ENCODE peak calls at places on chromosomes 16 and 17, in seven cellular contexts. One of them, this sample, is unnamed.

GRCh38 chr17:78127240-78127887 is 1.2 kb downstream of the TMC6 start:
- DNase-seq in LHCN-M2: no peak
- DNase-seq in right cardiac atrium: peak
- DNase-seq in ELR: no peak
- DNase-seq in natural killer cell treated with Interleukin-12 subunit alpha and Interleukin-12 subunit beta and Interleukin-15 and Interleukin-18, amount 100 ng/mL, for 72 hours: peak
- DNase-seq in BE2C: no peak
- DNase-seq in AML-193: peak
- DNase-seq in this sample: no peak

GRCh38 chr17:33451221-33451620 is 158.1 kb upstream of the ASIC2 start:
- DNase-seq in right cardiac atrium: no peak
- DNase-seq in natural killer cell treated with Interleukin-12 subunit alpha and Interleukin-12 subunit beta and Interleukin-15 and Interleukin-18, amount 100 ng/mL, for 72 hours: no peak
- DNase-seq in ELR: no peak
- DNase-seq in LHCN-M2: peak
- DNase-seq in BE2C: no peak
- DNase-seq in AML-193: no peak
- DNase-seq in this sample: no peak

GRCh38 chr16:72561-73537 is at the start of gene RHBDF1:
- DNase-seq in natural killer cell treated with Interleukin-12 subunit alpha and Interleukin-12 subunit beta and Interleukin-15 and Interleukin-18, amount 100 ng/mL, for 72 hours: no peak
- DNase-seq in right cardiac atrium: peak
- DNase-seq in BE2C: peak
- DNase-seq in ELR: peak
- DNase-seq in LHCN-M2: peak
- DNase-seq in AML-193: no peak
- DNase-seq in this sample: no peak

GRCh38 chr17:2403044-2403443 is 2.2 kb upstream of the MNT start:
- DNase-seq in AML-193: no peak
- DNase-seq in right cardiac atrium: no peak
- DNase-seq in natural killer cell treated with Interleukin-12 subunit alpha and Interleukin-12 subunit beta and Interleukin-15 and Interleukin-18, amount 100 ng/mL, for 72 hours: no peak
- DNase-seq in ELR: no peak
- DNase-seq in LHCN-M2: no peak
- DNase-seq in BE2C: no peak
- DNase-seq in this sample: no peak

GRCh38 chr17:34163123-34163522 is 92.0 kb upstream of the CCL2 start:
- DNase-seq in ELR: no peak
- DNase-seq in LHCN-M2: no peak
- DNase-seq in BE2C: no peak
- DNase-seq in AML-193: no peak
- DNase-seq in right cardiac atrium: no peak
- DNase-seq in natural killer cell treated with Interleukin-12 subunit alpha and Interleukin-12 subunit beta and Interleukin-15 and Interleukin-18, amount 100 ng/mL, for 72 hours: no peak
- DNase-seq in this sample: no peak

GRCh38 chr17:38454528-38454927 is 26.3 kb downstream of the ARHGAP23 start:
- DNase-seq in natural killer cell treated with Interleukin-12 subunit alpha and Interleukin-12 subunit beta and Interleukin-15 and Interleukin-18, amount 100 ng/mL, for 72 hours: no peak
- DNase-seq in right cardiac atrium: peak
- DNase-seq in LHCN-M2: peak
- DNase-seq in BE2C: peak
- DNase-seq in AML-193: no peak
- DNase-seq in ELR: peak
- DNase-seq in this sample: no peak

GRCh38 chr17:8611135-8611534 is 19.4 kb downstream of the MYH10 start:
- DNase-seq in LHCN-M2: peak
- DNase-seq in BE2C: no peak
- DNase-seq in ELR: no peak
- DNase-seq in right cardiac atrium: no peak
- DNase-seq in natural killer cell treated with Interleukin-12 subunit alpha and Interleukin-12 subunit beta and Interleukin-15 and Interleukin-18, amount 100 ng/mL, for 72 hours: no peak
- DNase-seq in AML-193: no peak
- DNase-seq in this sample: no peak

GRCh38 chr17:81869221-81870154 is 1.6 kb downstream of the ARHGDIA start:
- DNase-seq in AML-193: no peak
- DNase-seq in LHCN-M2: peak
- DNase-seq in natural killer cell treated with Interleukin-12 subunit alpha and Interleukin-12 subunit beta and Interleukin-15 and Interleukin-18, amount 100 ng/mL, for 72 hours: no peak
- DNase-seq in ELR: peak
- DNase-seq in right cardiac atrium: peak
- DNase-seq in BE2C: peak
- DNase-seq in this sample: no peak

GRCh38 chr16:3106205-3106928 is 6.0 kb upstream of the ZNF205 start:
- DNase-seq in BE2C: peak
- DNase-seq in natural killer cell treated with Interleukin-12 subunit alpha and Interleukin-12 subunit beta and Interleukin-15 and Interleukin-18, amount 100 ng/mL, for 72 hours: peak
- DNase-seq in ELR: peak
- DNase-seq in LHCN-M2: peak
- DNase-seq in right cardiac atrium: peak
- DNase-seq in AML-193: peak
- DNase-seq in this sample: no peak

GRCh38 chr16:59111280-59111679 is 377.2 kb upstream of the GOT2 start:
- DNase-seq in ELR: no peak
- DNase-seq in BE2C: no peak
- DNase-seq in LHCN-M2: no peak
- DNase-seq in natural killer cell treated with Interleukin-12 subunit alpha and Interleukin-12 subunit beta and Interleukin-15 and Interleukin-18, amount 100 ng/mL, for 72 hours: no peak
- DNase-seq in right cardiac atrium: no peak
- DNase-seq in AML-193: no peak
- DNase-seq in this sample: no peak

GRCh38 chr17:27471321-27472269 is 15.3 kb downstream of the KSR1 start:
- DNase-seq in LHCN-M2: no peak
- DNase-seq in AML-193: no peak
- DNase-seq in natural killer cell treated with Interleukin-12 subunit alpha and Interleukin-12 subunit beta and Interleukin-15 and Interleukin-18, amount 100 ng/mL, for 72 hours: peak
- DNase-seq in ELR: peak
- DNase-seq in right cardiac atrium: no peak
- DNase-seq in BE2C: no peak
- DNase-seq in this sample: no peak

GRCh38 chr16:66481081-66481942 is 54.2 kb downstream of the BEAN1 start:
- DNase-seq in AML-193: no peak
- DNase-seq in ELR: no peak
- DNase-seq in natural killer cell treated with Interleukin-12 subunit alpha and Interleukin-12 subunit beta and Interleukin-15 and Interleukin-18, amount 100 ng/mL, for 72 hours: no peak
- DNase-seq in LHCN-M2: no peak
- DNase-seq in BE2C: no peak
- DNase-seq in right cardiac atrium: no peak
- DNase-seq in this sample: no peak

GRCh38 chr16:15547768-15548096 is 95.2 kb downstream of the MARF1 start:
- DNase-seq in ELR: no peak
- DNase-seq in BE2C: no peak
- DNase-seq in natural killer cell treated with Interleukin-12 subunit alpha and Interleukin-12 subunit beta and Interleukin-15 and Interleukin-18, amount 100 ng/mL, for 72 hours: no peak
- DNase-seq in AML-193: no peak
- DNase-seq in right cardiac atrium: no peak
- DNase-seq in LHCN-M2: no peak
- DNase-seq in this sample: no peak

GRCh38 chr17:38897176-38897575 is 27.3 kb downstream of the LASP1 start:
- DNase-seq in BE2C: peak
- DNase-seq in ELR: no peak
- DNase-seq in right cardiac atrium: peak
- DNase-seq in natural killer cell treated with Interleukin-12 subunit alpha and Interleukin-12 subunit beta and Interleukin-15 and Interleukin-18, amount 100 ng/mL, for 72 hours: no peak
- DNase-seq in LHCN-M2: peak
- DNase-seq in AML-193: no peak
- DNase-seq in this sample: no peak